ENCODE peak calls at places on chromosome 20, in five cellular contexts. X is IMR-90, S is MM.1S, L is mammary epithelial cell, I is PC-9. N is an unnamed sample. For H3K27me3 and H3K4me1, the result is how much of the 10 kb centered on the place peaks cover.

GRCh38 chr20:43477193-43477592 is 19.5 kb downstream of the SRSF6 start:
- DNase-seq in L (no peak), S (no peak), I (no peak), X (no peak), N (no peak)

GRCh38 chr20:33566781-33567603 is 77.1 kb downstream of the CBFA2T2 start:
- DNase-seq in L (no peak), X (no peak), I (no peak), S (no peak), N (no peak)

GRCh38 chr20:57399587-57400261 is 8.5 kb downstream of the RBM38 start:
- DNase-seq in I (no peak), S (peak), X (peak), L (no peak), N (no peak)

GRCh38 chr20:48283470-48284110 is 498.3 kb upstream of the SULF2 start:
- DNase-seq in I (peak), L (peak), S (no peak), X (peak), N (no peak)

GRCh38 chr20:63066506-63067265 is 59.9 kb upstream of the BHLHE23 start:
- DNase-seq in I (no peak), S (no peak), L (no peak), X (no peak), N (no peak)

GRCh38 chr20:6966721-6967120 is 199.2 kb downstream of the BMP2 start:
- DNase-seq in S (no peak), X (no peak), L (peak), I (no peak), N (no peak)

GRCh38 chr20:40617594-40617993 is 71.4 kb downstream of the MAFB start:
- DNase-seq in S (no peak), I (no peak), L (no peak), X (no peak), N (no peak)

GRCh38 chr20:59007758-59008511 is 881 bp upstream of the CTSZ start:
- DNase-seq in I (no peak), X (no peak), L (no peak), S (no peak), N (no peak)

GRCh38 chr20:3652646-3653596 is 10.3 kb downstream of the GFRA4 start:
- DNase-seq in I (no peak), L (no peak), S (peak), X (no peak), N (no peak)

GRCh38 chr20:52552181-52552872 is 360.7 kb upstream of the ZFP64 start:
- DNase-seq in L (peak), X (peak), I (peak), S (no peak), N (no peak)

GRCh38 chr20:57211949-57212889 is 54.2 kb downstream of the BMP7 start:
- DNase-seq in L (peak), S (no peak), X (peak), I (peak), N (no peak)

GRCh38 chr20:31560094-31560899 is 44.8 kb upstream of the ID1 start:
- DNase-seq in I (peak), L (peak), S (peak), X (peak), N (peak)

GRCh38 chr20:53786071-53786444 is 192.4 kb upstream of the ZNF217 start:
- DNase-seq in I (peak), X (no peak), S (no peak), L (peak), N (no peak)

GRCh38 chr20:4511776-4512175 is 209.9 kb upstream of the PRND start:
- DNase-seq in L (no peak), X (no peak), S (no peak), I (no peak), N (no peak)

GRCh38 chr20:62698231-62698630 is 10.4 kb upstream of the NTSR1 start:
- DNase-seq in X (no peak), S (no peak), I (no peak), L (no peak), N (no peak)

GRCh38 chr20:7775072-7775471 is 165.2 kb downstream of the HAO1 start:
- DNase-seq in I (no peak), X (peak), L (no peak), S (no peak), N (no peak)

GRCh38 chr20:44233436-44234016 is 13.6 kb upstream of the GDAP1L1 start:
- DNase-seq in L (no peak), S (no peak), X (no peak), I (no peak), N (no peak)

GRCh38 chr20:44780226-44780625 is 30.1 kb downstream of the RIMS4 start:
- DNase-seq in X (peak), L (peak), I (no peak), S (peak), N (no peak)

GRCh38 chr20:50333856-50334255 is 143.2 kb downstream of the CEBPB start:
- DNase-seq in S (no peak), L (peak), I (peak), X (peak), N (no peak)

GRCh38 chr20:20547221-20547875 is 165.1 kb downstream of the RALGAPA2 start:
- DNase-seq in X (peak), S (no peak), I (no peak), L (peak), N (peak)

GRCh38 chr20:48599106-48599747 is 228.6 kb downstream of the PREX1 start:
- DNase-seq in L (no peak), I (no peak), S (no peak), X (no peak), N (no peak)

GRCh38 chr20:4811661-4812181 is 90.0 kb downstream of the PRND start:
- DNase-seq in I (no peak), S (no peak), L (no peak), X (no peak), N (peak)

GRCh38 chr20:50695144-50695872 is 4.0 kb upstream of the RIPOR3 start:
- DNase-seq in L (peak), X (no peak), I (no peak), S (no peak), N (no peak)

GRCh38 chr20:50194831-50195523 is 4.3 kb downstream of the CEBPB start:
- DNase-seq in L (peak), S (no peak), I (no peak), X (no peak), N (no peak)

GRCh38 chr20:38588303-38588702 is 7.3 kb downstream of the ADIG start:
- DNase-seq in I (no peak), L (no peak), S (no peak), X (no peak), N (no peak)

GRCh38 chr20:38590682-38591483 is 9.9 kb downstream of the ADIG start:
- DNase-seq in L (peak), S (no peak), X (no peak), I (no peak), N (no peak)

GRCh38 chr20:38589967-38590681 is 9.1 kb downstream of the ADIG start:
- DNase-seq in I (no peak), S (no peak), L (no peak), X (no peak), N (no peak)

GRCh38 chr20:38591484-38592410 is 9.9 kb upstream of the ARHGAP40 start:
- DNase-seq in I (no peak), L (no peak), X (no peak), S (no peak), N (no peak)

GRCh38 chr20:38589351-38589750 is 8.4 kb downstream of the ADIG start:
- DNase-seq in I (no peak), X (no peak), S (no peak), L (no peak), N (no peak)
- H3K27me3 ChIP-seq in I (under half), X (under half), S (under half), L (under half), N (under half)

GRCh38 chr20:836188-836587 is 2.7 kb downstream of the FAM110A start:
- DNase-seq in I (no peak), X (no peak), L (no peak), S (no peak), N (no peak)
- H3K4me1 ChIP-seq in I (under half), X (under half), L (under half), S (under half), N (half or more)

GRCh38 chr20:60960500-60960899 is 291.6 kb upstream of the CDH4 start:
- DNase-seq in I (no peak), X (no peak), L (no peak), S (no peak), N (no peak)

GRCh38 chr20:60961551-60961950 is 290.5 kb upstream of the CDH4 start:
- DNase-seq in L (no peak), X (no peak), I (no peak), S (no peak), N (no peak)

GRCh38 chr20:60962367-60963045 is 289.6 kb upstream of the CDH4 start:
- DNase-seq in I (no peak), X (no peak), S (peak), L (no peak), N (no peak)

GRCh38 chr20:60957621-60958020 is 294.4 kb upstream of the CDH4 start:
- DNase-seq in X (no peak), I (no peak), S (no peak), L (no peak), N (no peak)

GRCh38 chr20:60959971-60960370 is 292.1 kb upstream of the CDH4 start:
- DNase-seq in I (no peak), L (no peak), S (no peak), X (no peak), N (no peak)
- H3K27me3 ChIP-seq in I (under half), L (under half), S (under half), X (under half), N (under half)

GRCh38 chr20:8808180-8808535 is 260.7 kb upstream of the PLCB4 start:
- DNase-seq in I (no peak), S (no peak), L (no peak), X (no peak), N (no peak)
- H3K4me1 ChIP-seq in I (under half), S (under half), L (under half), X (under half), N (under half)

DNA sequence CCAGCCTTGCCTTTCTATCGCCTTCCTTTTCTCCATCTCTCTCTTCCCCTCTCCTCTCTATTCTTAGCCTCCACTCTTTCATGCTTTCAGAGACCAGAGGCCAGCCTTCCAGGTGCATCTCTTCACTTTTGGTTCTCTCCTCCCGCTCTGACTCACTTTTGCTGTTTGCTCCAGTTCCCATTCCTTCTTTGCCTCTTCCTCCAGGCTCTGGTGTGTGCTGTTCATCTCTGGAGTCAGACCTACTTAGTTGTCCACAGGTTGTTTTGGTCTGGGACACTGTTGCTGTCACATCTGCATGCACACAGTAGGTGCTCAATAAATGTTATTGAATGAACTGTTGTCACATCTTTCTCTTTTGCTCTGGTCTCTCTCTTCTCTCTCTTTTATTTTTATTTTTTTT is 1.6 kb upstream of the CDH22 start:
- DNase-seq in I (no peak), S (no peak), L (no peak), X (no peak), N (no peak)
- H3K27me3 ChIP-seq in I (half or more), S (half or more), L (under half), X (half or more), N (half or more)

DNA sequence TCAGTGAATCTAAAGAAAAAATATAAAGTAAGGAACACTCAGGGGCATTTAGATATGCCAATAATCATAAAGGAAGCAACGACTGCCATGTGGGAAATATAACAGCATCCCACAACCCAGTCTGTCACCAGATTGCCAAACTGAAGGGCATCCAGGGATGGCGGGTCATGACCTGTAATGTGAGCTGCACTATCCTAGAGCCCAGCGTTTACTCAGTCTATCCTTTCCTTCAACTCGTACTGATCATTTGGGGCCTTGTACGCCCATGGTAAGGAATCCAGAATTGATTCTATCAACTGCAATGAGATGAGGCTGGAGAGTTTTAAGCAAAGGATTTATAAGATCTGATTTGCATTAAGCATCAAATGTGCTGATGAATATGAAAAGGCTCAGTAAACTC is 5.3 kb downstream of the TRPC4AP start:
- DNase-seq in I (no peak), S (no peak), X (no peak), L (no peak), N (no peak)
- H3K4me1 ChIP-seq in I (under half), S (under half), X (under half), L (under half), N (half or more)

DNA sequence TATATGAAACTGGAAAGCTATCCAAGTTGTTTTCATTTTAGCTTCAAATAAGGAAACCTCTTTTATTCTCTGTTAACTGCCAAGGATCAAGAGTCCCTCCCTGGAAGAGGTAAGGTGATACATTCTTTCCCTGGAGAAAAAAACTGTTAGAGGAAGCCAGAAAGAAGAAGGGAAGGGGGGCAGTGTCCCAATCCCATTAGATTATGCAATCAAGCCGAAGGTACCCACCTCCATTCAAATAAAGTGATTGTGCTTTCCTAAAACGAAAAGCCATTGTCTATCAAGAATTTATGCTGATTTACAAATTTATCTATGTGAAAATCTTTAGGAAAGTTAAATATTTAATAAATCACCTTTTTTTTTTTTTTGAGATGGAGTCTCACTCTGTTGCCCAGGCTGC is 9.5 kb upstream of the UQCC1 start:
- DNase-seq in S (no peak), X (no peak), I (no peak), L (no peak), N (no peak)
- H3K27me3 ChIP-seq in S (under half), X (under half), I (under half), L (under half), N (under half)

GRCh38 chr20:64073476-64074183 is 5.7 kb downstream of the RGS19 start:
- DNase-seq in S (no peak), L (no peak), X (no peak), I (no peak), N (no peak)

GRCh38 chr20:64075556-64075955 is 3.8 kb downstream of the RGS19 start:
- DNase-seq in X (no peak), L (no peak), I (no peak), S (no peak), N (no peak)

GRCh38 chr20:64074184-64074789 is 5.0 kb downstream of the RGS19 start:
- DNase-seq in S (no peak), I (no peak), L (no peak), X (no peak), N (no peak)

GRCh38 chr20:64076061-64076997 is 3.0 kb downstream of the RGS19 start:
- DNase-seq in S (no peak), L (no peak), I (no peak), X (no peak), N (no peak)

GRCh38 chr20:64074963-64075362 is 4.4 kb downstream of the RGS19 start:
- DNase-seq in X (no peak), I (no peak), L (no peak), S (no peak), N (no peak)
- H3K4me1 ChIP-seq in X (under half), I (under half), L (under half), S (under half), N (under half)

N was measured in CD4-positive, CD25-positive, alpha-beta regulatory T cell.